ENCODE peak calls at places on chromosomes 12 and 14, in ten cellular contexts. Y, B, C, W, P, O, Q, L, T and V are unnamed samples.

GRCh38 chr12:16012086-16012485 is 101.0 kb downstream of the DERA start:
- DNase-seq in Y (peak), B (peak), C (no peak), W (peak), P (peak), O (no peak), Q (peak), L (peak), T (no peak), V (no peak)

GRCh38 chr12:82942963-82943362 is 256.3 kb downstream of the TMTC2 start:
- DNase-seq in Y (no peak), B (no peak), C (no peak), W (no peak), P (no peak), O (no peak), Q (no peak), L (no peak), T (no peak), V (no peak)

GRCh38 chr12:103858953-103859601 is 18.0 kb upstream of the NT5DC3 start:
- DNase-seq in Y (peak), B (peak), C (peak), W (peak), P (peak), O (peak), Q (peak), L (peak), T (peak), V (peak)

GRCh38 chr12:8899835-8900234 is 14.5 kb upstream of the PHC1 start:
- DNase-seq in Y (no peak), B (no peak), C (no peak), W (no peak), P (no peak), O (no peak), Q (no peak), L (no peak), T (no peak), V (no peak)

GRCh38 chr12:121378736-121379135 is 21.2 kb upstream of the RNF34 start:
- DNase-seq in Y (no peak), B (no peak), C (no peak), W (no peak), P (no peak), O (no peak), Q (no peak), L (no peak), T (no peak), V (no peak)

GRCh38 chr12:131471946-131472732 is 238.8 kb upstream of the SFSWAP start:
- DNase-seq in Y (no peak), B (no peak), C (no peak), W (no peak), P (no peak), O (no peak), Q (no peak), L (no peak), T (no peak), V (no peak)

GRCh38 chr14:103188691-103189480 is 65.6 kb downstream of the TNFAIP2 start:
- DNase-seq in Y (peak), B (peak), C (no peak), W (no peak), P (no peak), O (no peak), Q (peak), L (peak), T (no peak), V (no peak)

GRCh38 chr12:119071176-119071575 is 89.8 kb downstream of the SRRM4 start:
- DNase-seq in Y (no peak), B (no peak), C (no peak), W (no peak), P (no peak), O (no peak), Q (no peak), L (no peak), T (no peak), V (no peak)

GRCh38 chr14:68779761-68780323 is 13.0 kb downstream of the ZFP36L1 start:
- DNase-seq in Y (peak), B (peak), C (no peak), W (peak), P (peak), O (no peak), Q (peak), L (peak), T (no peak), V (peak)

GRCh38 chr14:100067481-100067880 is 2.3 kb downstream of the EVL start:
- DNase-seq in Y (no peak), B (no peak), C (no peak), W (no peak), P (no peak), O (no peak), Q (no peak), L (no peak), T (no peak), V (no peak)

GRCh38 chr14:24080888-24081738 is 9.8 kb downstream of the CPNE6 start:
- DNase-seq in Y (peak), B (peak), C (peak), W (no peak), P (no peak), O (peak), Q (peak), L (peak), T (peak), V (no peak)

GRCh38 chr12:117067016-117067415 is 32.2 kb downstream of the TESC start:
- DNase-seq in Y (no peak), B (no peak), C (no peak), W (no peak), P (no peak), O (no peak), Q (no peak), L (no peak), T (no peak), V (no peak)

GRCh38 chr12:78164154-78164553 is 333.5 kb downstream of the NAV3 start:
- DNase-seq in Y (no peak), B (no peak), C (no peak), W (no peak), P (no peak), O (no peak), Q (no peak), L (no peak), T (no peak), V (no peak)

GRCh38 chr14:68473050-68473449 is 319.8 kb downstream of the ZFP36L1 start:
- DNase-seq in Y (no peak), B (no peak), C (no peak), W (no peak), P (no peak), O (peak), Q (no peak), L (no peak), T (no peak), V (no peak)

GRCh38 chr14:21098134-21098891 is at the start of gene ZNF219:
- DNase-seq in Y (peak), B (peak), C (peak), W (no peak), P (no peak), O (peak), Q (peak), L (peak), T (peak), V (peak)

GRCh38 chr12:113988976-113989375 is 22.9 kb upstream of the RBM19 start:
- DNase-seq in Y (no peak), B (no peak), C (no peak), W (no peak), P (no peak), O (no peak), Q (no peak), L (no peak), T (no peak), V (no peak)

DNA sequence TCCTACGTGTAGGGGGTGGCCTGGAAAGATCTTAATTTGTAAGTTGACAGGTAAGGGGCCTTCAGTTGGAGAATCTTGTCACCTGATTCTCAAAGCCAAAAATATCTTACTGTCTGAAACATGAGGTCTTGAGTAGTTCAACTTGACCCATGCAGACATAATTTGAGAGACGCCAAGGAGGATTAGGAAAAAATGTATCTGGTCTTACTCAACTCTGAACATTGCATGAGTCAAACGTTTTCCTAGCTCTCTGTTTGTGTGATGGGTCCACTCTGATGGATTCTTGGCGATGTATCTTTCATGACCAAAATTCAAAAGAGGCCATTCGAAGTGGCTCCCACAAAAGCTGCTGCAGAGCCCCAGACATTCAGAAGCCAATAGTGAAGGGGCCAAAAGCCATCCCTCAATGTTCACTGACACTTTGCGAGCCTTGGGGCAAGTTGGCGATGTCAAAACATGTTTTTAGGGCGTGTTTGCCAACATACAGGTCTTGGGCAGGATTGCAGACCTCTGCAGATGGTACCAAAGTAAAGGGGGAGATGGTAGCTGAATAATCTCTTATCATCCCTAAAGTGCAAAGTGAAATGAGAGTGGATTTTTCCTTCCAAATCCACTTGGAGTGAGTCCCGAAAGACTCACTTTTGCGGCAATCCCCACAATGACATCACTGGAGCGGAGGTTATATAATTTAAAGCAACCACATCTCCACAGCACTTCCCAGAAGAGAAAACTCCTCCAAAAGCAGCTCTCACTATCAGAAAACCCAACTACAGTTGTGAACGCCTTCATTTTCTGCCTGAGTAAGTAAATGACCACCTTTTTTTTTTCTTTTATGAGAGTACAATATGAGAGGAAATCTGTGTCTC is at the start of gene BDKRB1:
- DNase-seq in Y (no peak), B (no peak), C (no peak), W (no peak), P (no peak), O (no peak), Q (peak), L (peak), T (no peak), V (no peak)
- H3K4me3 ChIP-seq in Y (no peak), B (no peak), C (no peak), W (no peak), P (no peak), O (no peak), Q (no peak), L (peak), T (no peak), V (no peak)

DNA sequence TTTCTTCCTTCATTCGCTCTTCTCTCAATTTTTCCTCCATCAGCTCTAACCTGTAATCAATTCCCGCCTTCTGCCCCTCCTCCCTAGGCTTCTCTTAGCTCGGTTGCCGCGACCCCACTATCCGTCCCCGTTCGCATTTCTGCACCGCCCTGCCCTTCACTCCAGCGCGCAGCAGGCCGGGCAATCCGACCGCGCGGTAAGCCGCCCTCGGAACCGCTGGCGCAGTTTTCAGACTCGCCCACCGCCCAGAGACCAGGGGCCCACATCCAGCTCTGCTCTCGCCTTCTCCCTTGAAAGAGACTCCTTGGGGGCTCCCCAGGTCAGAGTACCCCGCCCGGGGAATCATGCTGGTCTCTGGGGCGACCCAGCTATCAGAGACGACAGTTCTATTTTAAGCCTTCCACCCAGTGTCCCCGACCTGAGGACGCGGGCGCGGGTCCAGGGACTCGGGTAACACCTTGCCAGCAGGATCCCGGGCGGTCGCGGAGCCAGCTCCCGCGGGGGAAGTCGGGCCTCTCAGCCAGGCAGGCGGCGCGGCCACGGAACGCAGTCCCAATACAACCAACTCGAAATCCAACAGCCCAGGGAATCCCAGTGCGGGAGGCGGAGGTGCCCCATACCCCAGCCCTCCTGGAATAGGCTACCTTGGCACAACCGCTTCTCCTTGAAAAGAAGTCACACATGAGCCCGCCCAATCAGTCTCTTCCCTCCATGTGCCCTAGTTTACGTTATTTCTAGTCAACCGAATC is 5.7 kb upstream of the SLC38A4 start:
- DNase-seq in Y (peak), B (no peak), C (no peak), W (no peak), P (no peak), O (peak), Q (peak), L (peak), T (no peak), V (no peak)
- H3K4me3 ChIP-seq in Y (peak), B (peak), C (peak), W (peak), P (peak), O (no peak), Q (peak), L (peak), T (no peak), V (peak)

GRCh38 chr12:14886271-14886670 is 617 bp upstream of the MGP start:
- DNase-seq in Y (no peak), B (no peak), C (no peak), W (no peak), P (no peak), O (no peak), Q (no peak), L (no peak), T (no peak), V (no peak)
- H3K4me3 ChIP-seq in Y (no peak), B (peak), C (no peak), W (no peak), P (no peak), O (no peak), Q (no peak), L (peak), T (no peak), V (peak)

GRCh38 chr12:48882972-48883304 is 17.3 kb upstream of the RND1 start:
- DNase-seq in Y (no peak), B (no peak), C (no peak), W (no peak), P (no peak), O (no peak), Q (no peak), L (no peak), T (no peak), V (no peak)
- H3K4me3 ChIP-seq in Y (no peak), B (no peak), C (no peak), W (no peak), P (no peak), O (no peak), Q (no peak), L (no peak), T (no peak), V (no peak)